ENCODE peak calls at places on chromosomes 6 and 20, in eight cellular contexts. D is lung microvascular endothelial cell; G is ACHN; A is effector CD4-positive, alpha-beta T cell; K is M059J; L is iris pigment epithelial cell; H is GOT3; M is fibroblast of villous mesenchyme. R is an unnamed sample.

GRCh38 chr6:53979468-53980067 is 131.7 kb upstream of the MLIP start:
- DNase-seq in D (peak; percentile 67), G (peak; percentile 49), A (no peak), K (peak; percentile 52), L (peak; percentile 42), H (no peak), M (peak; percentile 57), R (no peak)

GRCh38 chr6:5351552-5351951 is 90.2 kb downstream of the FARS2 start:
- DNase-seq in D (no peak), G (no peak), A (no peak), K (no peak), L (no peak), H (no peak), M (no peak), R (no peak)

GRCh38 chr6:80338201-80338836 is 231.8 kb downstream of the BCKDHB start:
- DNase-seq in D (peak; percentile 72), G (peak; percentile 35), A (peak; percentile 37), K (peak; percentile 32), L (peak; percentile 37), H (no peak), M (peak; percentile 67), R (no peak)

GRCh38 chr6:158999154-158999668 is 791 bp downstream of the RSPH3 start:
- DNase-seq in D (no peak), G (peak; percentile 28), A (no peak), K (peak; percentile 32), L (no peak), H (no peak), M (peak; percentile 13), R (no peak)

GRCh38 chr20:15654208-15654649 is 919.0 kb downstream of the KIF16B start:
- DNase-seq in D (peak; percentile 70), G (peak; percentile 66), A (no peak), K (peak; percentile 71), L (peak; percentile 51), H (no peak), M (peak; percentile 67), R (peak; percentile 14)

GRCh38 chr20:32975698-32976674 is 28.2 kb downstream of the SUN5 start:
- DNase-seq in D (no peak), G (no peak), A (no peak), K (peak; percentile 41), L (no peak), H (no peak), M (no peak), R (no peak)

GRCh38 chr6:119449253-119450156 is 99.9 kb upstream of the MAN1A1 start:
- DNase-seq in D (no peak), G (no peak), A (no peak), K (no peak), L (no peak), H (no peak), M (no peak), R (no peak)

GRCh38 chr20:16236589-16237241 is 336.5 kb downstream of the KIF16B start:
- DNase-seq in D (no peak), G (no peak), A (no peak), K (no peak), L (no peak), H (no peak), M (no peak), R (no peak)

GRCh38 chr6:117423754-117424153 is 2.0 kb downstream of the ROS1 start:
- DNase-seq in D (no peak), G (no peak), A (no peak), K (no peak), L (no peak), H (no peak), M (no peak), R (no peak)

GRCh38 chr20:12737497-12737896 is 271.3 kb upstream of the SPTLC3 start:
- DNase-seq in D (no peak), G (no peak), A (no peak), K (no peak), L (no peak), H (no peak), M (no peak), R (no peak)

GRCh38 chr6:156849806-156850205 is 72.6 kb downstream of the ARID1B start:
- DNase-seq in D (no peak), G (no peak), A (no peak), K (no peak), L (no peak), H (no peak), M (no peak), R (no peak)

GRCh38 chr6:35487653-35488516 is 9.0 kb downstream of the TEAD3 start:
- DNase-seq in D (no peak), G (no peak), A (no peak), K (peak; percentile 82), L (peak; percentile 60), H (no peak), M (peak; percentile 76), R (no peak)

GRCh38 chr20:9573598-9573997 is 59.2 kb downstream of the LAMP5 start:
- DNase-seq in D (no peak), G (no peak), A (no peak), K (no peak), L (no peak), H (no peak), M (no peak), R (no peak)

GRCh38 chr6:73134588-73134987 is 90.7 kb downstream of the KHDC1L start:
- DNase-seq in D (peak; percentile 30), G (no peak), A (no peak), K (peak; percentile 65), L (peak; percentile 20), H (no peak), M (peak; percentile 22), R (no peak)

GRCh38 chr20:34022154-34022842 is 28.6 kb downstream of the RALY start:
- DNase-seq in D (peak; percentile 23), G (peak; percentile 46), A (no peak), K (peak; percentile 41), L (peak; percentile 11), H (no peak), M (peak; percentile 29), R (no peak)

GRCh38 chr20:62104234-62104789 is 18.0 kb upstream of the LSM14B start:
- DNase-seq in D (no peak), G (no peak), A (no peak), K (no peak), L (no peak), H (no peak), M (no peak), R (no peak)

GRCh38 chr20:44137210-44137781 is 49.7 kb downstream of the JPH2 start:
- DNase-seq in D (no peak), G (no peak), A (no peak), K (peak; percentile 90), L (peak; percentile 20), H (no peak), M (peak; percentile 58), R (no peak)